ENCODE peak calls at places on chromosomes 4 and X, in four cellular contexts. Y is IMR-90, P is H1, I is K562. O is an unnamed sample.

GRCh38 chr4:147820975-147821374 is 89.1 kb downstream of the ARHGAP10 start:
- DNase-seq in Y (no peak), P (no peak), I (no peak), O (no peak)

GRCh38 chr4:86641516-86642090 is 47.5 kb downstream of the PTPN13 start:
- DNase-seq in Y (no peak), P (no peak), I (no peak), O (no peak)

GRCh38 chr4:47668810-47669408 is 169.0 kb downstream of the CORIN start:
- DNase-seq in Y (peak; percentile 65), P (no peak), I (peak; percentile 51), O (no peak)

GRCh38 chr4:13483142-13484044 is 747 bp downstream of the RAB28 start:
- DNase-seq in Y (peak; percentile 74), P (no peak), I (peak; percentile 12), O (no peak)

GRCh38 chr4:11904991-11905760 is 476.5 kb upstream of the HS3ST1 start:
- DNase-seq in Y (no peak), P (no peak), I (no peak), O (no peak)

GRCh38 chr4:7928711-7929505 is 10.8 kb downstream of the AFAP1 start:
- DNase-seq in Y (no peak), P (no peak), I (no peak), O (no peak)

GRCh38 chrX:19121898-19122640 is at the start of gene ADGRG2:
- DNase-seq in Y (peak; percentile 11), P (no peak), I (no peak), O (no peak)

GRCh38 chrX:20477836-20478532 is 211.3 kb upstream of the RPS6KA3 start:
- DNase-seq in Y (no peak), P (no peak), I (no peak), O (no peak)

GRCh38 chrX:40166582-40166981 is 68.8 kb upstream of the BCOR start:
- DNase-seq in Y (peak; percentile 42), P (no peak), I (no peak), O (no peak)

GRCh38 chrX:154349359-154349935 is 25.0 kb downstream of the FLNA start:
- DNase-seq in Y (no peak), P (no peak), I (no peak), O (no peak)

DNA sequence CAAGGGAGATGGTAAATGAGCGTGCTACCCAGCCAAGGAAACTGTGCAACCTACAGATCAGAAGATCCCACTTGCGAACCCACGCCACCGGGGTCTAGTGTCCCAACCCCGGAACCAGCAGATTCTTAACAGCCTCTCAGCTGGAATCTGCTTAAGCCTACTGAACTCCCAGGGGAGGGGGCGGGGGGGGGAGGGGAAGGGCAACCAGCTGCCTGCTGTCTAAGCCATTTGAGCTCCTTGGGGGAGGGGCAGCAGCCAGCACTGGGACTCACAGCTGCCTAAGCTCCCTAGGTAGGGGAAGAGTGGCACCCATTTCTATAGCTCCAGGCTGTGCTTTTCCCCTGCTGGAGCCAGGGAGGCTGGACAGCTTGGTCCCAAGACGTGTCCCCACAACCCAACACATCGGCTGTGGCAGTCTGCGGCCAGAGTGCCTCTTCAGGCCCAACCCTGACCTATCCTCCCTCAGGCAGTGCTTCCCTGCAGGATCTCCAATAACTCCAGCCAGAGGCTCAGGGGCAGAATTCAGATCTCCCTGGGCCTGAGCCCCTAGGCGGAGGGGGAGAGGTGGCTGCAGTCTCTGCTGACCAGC is 289.2 kb downstream of the LDB2 start:
- DNase-seq in Y (no peak), P (no peak), I (no peak), O (no peak)
- H3K4me2 ChIP-seq in Y (no peak overlapping the region), P (peak overlapping the region; percentile 11), I (no peak overlapping the region), O (no peak overlapping the region)

GRCh38 chr4:16693641-16694040 is 204.8 kb downstream of the LDB2 start:
- DNase-seq in Y (no peak), P (no peak), I (no peak), O (no peak)

GRCh38 chr4:16694491-16695276 is 203.8 kb downstream of the LDB2 start:
- DNase-seq in Y (peak; percentile 52), P (peak; percentile 33), I (no peak), O (no peak)

GRCh38 chr4:16692493-16692892 is 206.0 kb downstream of the LDB2 start:
- DNase-seq in Y (peak; percentile 61), P (no peak), I (no peak), O (no peak)

GRCh38 chr4:16692021-16692420 is 206.4 kb downstream of the LDB2 start:
- DNase-seq in Y (peak; percentile 91), P (no peak), I (no peak), O (no peak)

DNA sequence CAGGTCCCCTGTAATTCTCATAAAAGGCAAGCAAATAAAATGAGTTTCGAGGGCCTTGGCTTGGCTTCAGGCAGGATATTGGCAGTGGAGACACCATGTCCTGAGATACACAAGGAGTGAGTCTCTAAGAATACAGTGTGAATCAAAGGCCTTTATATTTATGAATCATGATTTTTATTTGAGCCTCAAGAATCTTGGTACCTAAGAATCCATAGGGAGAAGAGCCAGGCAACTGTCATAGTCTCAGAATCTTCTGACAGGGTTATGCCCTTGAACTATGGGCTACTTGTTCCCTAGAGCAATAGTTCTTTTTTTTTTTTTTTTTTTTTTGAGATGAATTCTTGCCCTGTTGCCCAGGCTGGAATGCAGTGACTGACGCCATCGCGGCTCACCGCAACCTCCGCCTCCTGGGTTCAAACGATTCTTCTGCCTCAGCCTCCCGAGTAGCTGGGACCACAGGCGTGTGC is 205.4 kb downstream of the LDB2 start:
- DNase-seq in Y (no peak), P (no peak), I (no peak), O (no peak)
- TF ChIP-seq CHD1 in Y (no peak), P (no peak), I (no peak), O (no peak)

GRCh38 chr4:113727802-113728201 is 33.7 kb downstream of the CAMK2D start:
- DNase-seq in Y (no peak), P (no peak), I (no peak), O (no peak)

GRCh38 chr4:113730467-113731216 is 30.9 kb downstream of the CAMK2D start:
- DNase-seq in Y (no peak), P (no peak), I (no peak), O (no peak)

DNA sequence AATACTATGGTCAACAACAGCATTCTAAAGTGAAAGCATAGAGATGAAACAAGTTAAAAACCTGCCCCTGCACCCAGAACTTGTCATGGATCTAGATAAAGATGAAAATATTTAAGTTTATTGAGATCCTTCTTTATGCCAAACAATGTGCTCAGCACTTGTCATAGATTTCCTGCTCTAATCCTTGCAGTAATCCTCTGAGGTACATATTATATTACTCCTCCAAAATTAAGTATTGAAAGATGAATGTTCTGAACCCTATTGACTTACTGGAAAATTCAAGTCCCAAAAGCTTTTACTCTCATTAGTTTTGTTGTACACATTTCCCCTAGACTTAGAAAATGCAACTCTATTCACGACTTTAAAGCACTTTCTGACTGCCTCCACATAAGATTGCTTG is 35.6 kb downstream of the CAMK2D start:
- DNase-seq in Y (no peak), P (no peak), I (no peak), O (no peak)
- H3K4me2 ChIP-seq in Y (peak overlapping the region; percentile 55), P (no peak overlapping the region), I (no peak overlapping the region), O (no peak overlapping the region)

DNA sequence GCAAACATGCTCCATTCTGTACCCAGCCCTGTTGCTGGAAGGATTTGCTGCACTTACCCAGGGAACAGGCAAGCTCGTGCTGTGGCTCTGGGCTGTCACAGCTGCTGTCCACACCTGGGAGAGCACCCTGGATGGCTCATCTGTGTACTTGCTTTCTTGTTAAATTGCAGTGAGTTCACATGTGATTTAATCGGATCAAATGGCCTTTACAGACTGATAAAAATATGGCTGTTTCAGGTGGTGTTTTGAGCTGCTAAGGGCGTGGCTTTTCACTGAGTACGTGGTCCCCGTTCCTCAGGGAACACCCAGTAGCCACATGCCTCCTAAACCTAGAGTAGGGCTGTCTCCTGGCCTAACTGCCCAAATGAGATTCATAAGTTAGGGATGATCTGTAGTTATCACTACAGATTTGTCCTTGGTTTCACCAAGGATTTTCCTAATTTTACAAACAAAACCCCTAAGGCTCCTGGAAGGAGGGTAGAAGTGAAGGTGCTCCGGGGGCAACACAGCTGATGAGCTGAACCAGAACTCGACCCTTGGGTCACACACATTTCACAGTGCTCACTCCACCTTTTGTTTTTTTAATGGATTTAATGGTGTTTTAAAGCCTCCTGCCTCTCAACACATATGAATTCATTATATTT is 13.7 kb downstream of the KLKB1 start:
- DNase-seq in Y (no peak), P (no peak), I (no peak), O (no peak)
- TF ChIP-seq CHD1 in Y (no peak), P (no peak), I (no peak), O (no peak)

DNA sequence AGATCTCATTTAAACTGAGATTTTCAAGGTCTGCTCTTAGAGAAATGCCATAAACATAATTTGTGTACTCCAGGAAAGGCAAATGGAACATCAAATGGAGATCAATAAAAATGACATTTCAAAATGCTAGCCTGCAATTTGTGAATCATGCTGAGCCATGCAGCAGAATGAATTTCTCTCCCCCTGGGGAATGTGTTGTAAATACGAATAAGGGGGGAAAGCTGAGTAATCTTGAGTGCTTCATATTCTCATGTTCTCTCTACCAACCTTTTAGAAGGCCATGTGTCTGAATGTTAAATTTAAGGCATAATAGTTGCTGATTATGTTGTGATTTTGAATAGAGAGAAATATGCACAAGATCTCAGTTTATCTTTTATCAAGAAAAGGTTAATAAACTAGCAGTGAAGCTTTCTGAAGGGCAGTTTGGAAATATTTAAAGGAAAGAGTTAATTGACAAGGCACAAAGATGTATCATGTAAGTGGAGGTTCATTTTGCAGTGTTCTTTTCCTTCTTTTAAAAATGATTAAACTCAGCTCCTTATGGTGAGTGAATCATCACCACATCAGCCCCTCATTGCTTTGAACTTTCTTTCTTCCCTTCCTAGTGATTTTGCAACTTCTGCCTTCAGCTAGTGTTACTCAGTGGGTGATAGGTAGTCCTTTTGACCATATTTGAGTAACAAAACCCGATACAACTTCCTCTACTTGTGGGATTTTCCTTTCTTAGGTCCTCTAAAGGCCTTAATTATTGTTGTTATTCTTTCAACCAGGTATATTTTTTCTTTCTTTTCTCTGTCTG is 8.0 kb downstream of the ZCCHC4 start:
- DNase-seq in Y (peak; percentile 92), P (no peak), I (no peak), O (no peak)
- H3K4me2 ChIP-seq in Y (peak overlapping the region; percentile 89), P (no peak overlapping the region), I (no peak overlapping the region), O (peak overlapping the region; percentile 59)

DNA sequence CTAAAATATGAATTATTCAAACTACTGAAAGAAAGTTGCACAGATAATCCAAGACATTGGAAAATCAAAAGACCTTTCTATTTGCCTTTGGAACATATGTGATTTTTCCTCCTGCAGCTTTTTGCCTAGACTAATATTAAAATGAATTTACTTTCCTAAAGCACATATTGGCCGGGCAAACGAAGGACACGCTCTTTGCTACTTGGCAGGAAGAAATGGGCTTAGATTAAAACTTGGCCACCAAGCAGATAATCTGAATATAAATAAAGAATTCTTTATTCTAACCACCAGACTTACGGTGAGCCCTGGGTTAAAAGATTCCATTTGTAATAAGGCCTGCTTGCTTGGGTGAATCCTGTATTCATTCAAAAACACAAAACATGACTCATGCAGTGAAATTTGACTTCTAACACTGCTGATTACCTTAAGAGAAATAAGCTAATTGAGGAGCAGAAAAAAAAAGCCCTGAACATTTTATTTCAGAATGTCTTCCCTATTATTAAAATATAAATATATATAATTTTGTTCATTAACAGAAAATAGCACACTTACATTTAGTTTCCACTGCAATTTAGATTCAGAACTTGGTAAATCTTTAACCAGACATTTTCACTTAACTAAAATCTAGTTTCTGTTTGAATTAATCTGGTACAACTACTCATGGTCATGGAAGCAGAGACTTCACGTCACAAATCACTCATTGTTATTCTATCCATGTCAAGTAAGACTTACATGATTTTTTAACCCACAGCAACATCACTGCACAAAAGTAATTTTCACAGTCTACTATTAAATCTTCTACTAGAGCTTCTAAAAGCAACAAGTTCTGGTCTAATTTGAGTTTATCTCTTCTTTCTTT is 116.1 kb upstream of the PLAC1 start:
- DNase-seq in Y (peak; percentile 11), P (no peak), I (no peak), O (no peak)
- TF ChIP-seq CHD1 in Y (no peak), P (no peak), I (no peak), O (no peak)

O was measured in GM12878.